ENCODE peak calls at places on chromosomes 7 and 10, in ten cellular contexts. One of them, this sample, is unnamed.

GRCh38 chr7:50939026-50939425 is 156.3 kb upstream of the GRB10 start:
- DNase-seq in GM12878: no peak
- DNase-seq in caudate nucleus: no peak
- DNase-seq in renal cortical epithelial cell: no peak
- DNase-seq in B cell: no peak
- DNase-seq in NCI-H69: peak; percentile 41
- DNase-seq in NCI-H345: no peak
- DNase-seq in NCI-H2029: no peak
- DNase-seq in bronchial epithelial cell: no peak
- DNase-seq in naive thymus-derived CD4-positive, alpha-beta T cell: no peak
- DNase-seq in this sample: no peak

GRCh38 chr7:157703534-157704195 is 366.9 kb downstream of the DNAJB6 start:
- DNase-seq in renal cortical epithelial cell: no peak
- DNase-seq in NCI-H345: no peak
- DNase-seq in caudate nucleus: no peak
- DNase-seq in naive thymus-derived CD4-positive, alpha-beta T cell: no peak
- DNase-seq in B cell: no peak
- DNase-seq in bronchial epithelial cell: no peak
- DNase-seq in GM12878: no peak
- DNase-seq in NCI-H2029: no peak
- DNase-seq in NCI-H69: no peak
- DNase-seq in this sample: no peak

GRCh38 chr7:25857376-25858067 is 294.5 kb upstream of the NFE2L3 start:
- DNase-seq in naive thymus-derived CD4-positive, alpha-beta T cell: no peak
- DNase-seq in caudate nucleus: no peak
- DNase-seq in renal cortical epithelial cell: peak; percentile 93
- DNase-seq in NCI-H69: peak; percentile 87
- DNase-seq in B cell: no peak
- DNase-seq in NCI-H2029: peak; percentile 22
- DNase-seq in GM12878: no peak
- DNase-seq in NCI-H345: peak; percentile 62
- DNase-seq in bronchial epithelial cell: peak; percentile 70
- DNase-seq in this sample: no peak

GRCh38 chr10:44326474-44327030 is 58.3 kb downstream of the CXCL12 start:
- DNase-seq in NCI-H69: no peak
- DNase-seq in renal cortical epithelial cell: no peak
- DNase-seq in B cell: no peak
- DNase-seq in NCI-H2029: no peak
- DNase-seq in GM12878: no peak
- DNase-seq in NCI-H345: no peak
- DNase-seq in naive thymus-derived CD4-positive, alpha-beta T cell: no peak
- DNase-seq in caudate nucleus: no peak
- DNase-seq in bronchial epithelial cell: no peak
- DNase-seq in this sample: no peak

GRCh38 chr10:29081971-29082699 is 206.7 kb upstream of the LYZL1 start:
- DNase-seq in GM12878: no peak
- DNase-seq in B cell: no peak
- DNase-seq in NCI-H69: peak; percentile 6
- DNase-seq in naive thymus-derived CD4-positive, alpha-beta T cell: no peak
- DNase-seq in NCI-H345: no peak
- DNase-seq in NCI-H2029: no peak
- DNase-seq in caudate nucleus: peak; percentile 11
- DNase-seq in renal cortical epithelial cell: no peak
- DNase-seq in bronchial epithelial cell: no peak
- DNase-seq in this sample: no peak

GRCh38 chr10:22500567-22501369 is 155.5 kb downstream of the SPAG6 start:
- DNase-seq in naive thymus-derived CD4-positive, alpha-beta T cell: no peak
- DNase-seq in B cell: no peak
- DNase-seq in caudate nucleus: no peak
- DNase-seq in GM12878: no peak
- DNase-seq in NCI-H69: no peak
- DNase-seq in NCI-H345: no peak
- DNase-seq in NCI-H2029: no peak
- DNase-seq in renal cortical epithelial cell: no peak
- DNase-seq in bronchial epithelial cell: no peak
- DNase-seq in this sample: no peak

GRCh38 chr10:85045046-85045445 is 716.7 kb downstream of the CCSER2 start:
- DNase-seq in NCI-H2029: no peak
- DNase-seq in bronchial epithelial cell: no peak
- DNase-seq in caudate nucleus: peak; percentile 4
- DNase-seq in NCI-H69: peak; percentile 63
- DNase-seq in GM12878: no peak
- DNase-seq in NCI-H345: no peak
- DNase-seq in renal cortical epithelial cell: no peak
- DNase-seq in B cell: no peak
- DNase-seq in naive thymus-derived CD4-positive, alpha-beta T cell: no peak
- DNase-seq in this sample: no peak

GRCh38 chr10:128780379-128780778 is 654.2 kb upstream of the MKI67 start:
- DNase-seq in caudate nucleus: no peak
- DNase-seq in NCI-H69: no peak
- DNase-seq in bronchial epithelial cell: no peak
- DNase-seq in NCI-H2029: no peak
- DNase-seq in B cell: no peak
- DNase-seq in NCI-H345: no peak
- DNase-seq in naive thymus-derived CD4-positive, alpha-beta T cell: no peak
- DNase-seq in renal cortical epithelial cell: no peak
- DNase-seq in GM12878: no peak
- DNase-seq in this sample: no peak

GRCh38 chr10:113880236-113880635 is 25.8 kb downstream of the NHLRC2 start:
- DNase-seq in NCI-H345: no peak
- DNase-seq in bronchial epithelial cell: peak; percentile 53
- DNase-seq in caudate nucleus: no peak
- DNase-seq in B cell: no peak
- DNase-seq in NCI-H69: no peak
- DNase-seq in renal cortical epithelial cell: peak; percentile 79
- DNase-seq in GM12878: no peak
- DNase-seq in naive thymus-derived CD4-positive, alpha-beta T cell: no peak
- DNase-seq in NCI-H2029: no peak
- DNase-seq in this sample: no peak

GRCh38 chr7:42144253-42145002 is 92.6 kb downstream of the GLI3 start:
- DNase-seq in caudate nucleus: no peak
- DNase-seq in bronchial epithelial cell: no peak
- DNase-seq in renal cortical epithelial cell: no peak
- DNase-seq in naive thymus-derived CD4-positive, alpha-beta T cell: no peak
- DNase-seq in NCI-H69: no peak
- DNase-seq in NCI-H345: no peak
- DNase-seq in B cell: no peak
- DNase-seq in NCI-H2029: no peak
- DNase-seq in GM12878: no peak
- DNase-seq in this sample: no peak

GRCh38 chr7:128356546-128357365 is 4.7 kb downstream of the PRRT4 start:
- DNase-seq in renal cortical epithelial cell: no peak
- DNase-seq in NCI-H69: no peak
- DNase-seq in NCI-H345: no peak
- DNase-seq in naive thymus-derived CD4-positive, alpha-beta T cell: no peak
- DNase-seq in NCI-H2029: no peak
- DNase-seq in GM12878: no peak
- DNase-seq in B cell: no peak
- DNase-seq in bronchial epithelial cell: no peak
- DNase-seq in caudate nucleus: no peak
- DNase-seq in this sample: no peak

GRCh38 chr7:31373337-31374289 is 33.1 kb upstream of the NEUROD6 start:
- DNase-seq in GM12878: no peak
- DNase-seq in NCI-H2029: peak; percentile 34
- DNase-seq in B cell: no peak
- DNase-seq in renal cortical epithelial cell: peak; percentile 49
- DNase-seq in caudate nucleus: no peak
- DNase-seq in naive thymus-derived CD4-positive, alpha-beta T cell: no peak
- DNase-seq in NCI-H69: peak; percentile 70
- DNase-seq in NCI-H345: peak; percentile 46
- DNase-seq in bronchial epithelial cell: peak; percentile 62
- DNase-seq in this sample: no peak

GRCh38 chr7:34039033-34039432 is 133.7 kb downstream of the BMPER start:
- DNase-seq in NCI-H69: no peak
- DNase-seq in bronchial epithelial cell: no peak
- DNase-seq in naive thymus-derived CD4-positive, alpha-beta T cell: no peak
- DNase-seq in NCI-H345: no peak
- DNase-seq in GM12878: no peak
- DNase-seq in caudate nucleus: no peak
- DNase-seq in NCI-H2029: no peak
- DNase-seq in renal cortical epithelial cell: peak; percentile 24
- DNase-seq in B cell: no peak
- DNase-seq in this sample: no peak

GRCh38 chr7:27600247-27600646 is 62.4 kb downstream of the HIBADH start:
- DNase-seq in NCI-H69: no peak
- DNase-seq in caudate nucleus: no peak
- DNase-seq in GM12878: no peak
- DNase-seq in NCI-H2029: no peak
- DNase-seq in naive thymus-derived CD4-positive, alpha-beta T cell: no peak
- DNase-seq in renal cortical epithelial cell: no peak
- DNase-seq in bronchial epithelial cell: no peak
- DNase-seq in NCI-H345: no peak
- DNase-seq in B cell: no peak
- DNase-seq in this sample: no peak

GRCh38 chr7:78607099-78607498 is 808.5 kb downstream of the PHTF2 start:
- DNase-seq in NCI-H2029: no peak
- DNase-seq in caudate nucleus: no peak
- DNase-seq in B cell: no peak
- DNase-seq in renal cortical epithelial cell: peak; percentile 26
- DNase-seq in bronchial epithelial cell: peak; percentile 22
- DNase-seq in GM12878: no peak
- DNase-seq in NCI-H69: peak; percentile 46
- DNase-seq in NCI-H345: no peak
- DNase-seq in naive thymus-derived CD4-positive, alpha-beta T cell: no peak
- DNase-seq in this sample: no peak

GRCh38 chr10:49109669-49110335 is 5.5 kb downstream of the VSTM4 start:
- DNase-seq in GM12878: no peak
- DNase-seq in NCI-H345: no peak
- DNase-seq in renal cortical epithelial cell: no peak
- DNase-seq in naive thymus-derived CD4-positive, alpha-beta T cell: no peak
- DNase-seq in bronchial epithelial cell: no peak
- DNase-seq in NCI-H69: peak; percentile 64
- DNase-seq in caudate nucleus: no peak
- DNase-seq in NCI-H2029: no peak
- DNase-seq in B cell: no peak
- DNase-seq in this sample: no peak

GRCh38 chr7:108261560-108262255 is 131.5 kb upstream of the LAMB4 start:
- DNase-seq in NCI-H345: no peak
- DNase-seq in NCI-H2029: peak; percentile 84
- DNase-seq in renal cortical epithelial cell: no peak
- DNase-seq in naive thymus-derived CD4-positive, alpha-beta T cell: no peak
- DNase-seq in caudate nucleus: no peak
- DNase-seq in bronchial epithelial cell: no peak
- DNase-seq in B cell: no peak
- DNase-seq in NCI-H69: no peak
- DNase-seq in GM12878: no peak
- DNase-seq in this sample: no peak

GRCh38 chr7:151252961-151253691 is 4.6 kb upstream of the SMARCD3 start:
- DNase-seq in naive thymus-derived CD4-positive, alpha-beta T cell: no peak
- DNase-seq in B cell: no peak
- DNase-seq in NCI-H2029: no peak
- DNase-seq in bronchial epithelial cell: no peak
- DNase-seq in caudate nucleus: no peak
- DNase-seq in NCI-H345: no peak
- DNase-seq in renal cortical epithelial cell: no peak
- DNase-seq in NCI-H69: no peak
- DNase-seq in GM12878: no peak
- DNase-seq in this sample: no peak

GRCh38 chr10:58028597-58029366 is 238.9 kb downstream of the IPMK start:
- DNase-seq in NCI-H2029: no peak
- DNase-seq in B cell: no peak
- DNase-seq in NCI-H345: no peak
- DNase-seq in NCI-H69: peak; percentile 56
- DNase-seq in renal cortical epithelial cell: peak; percentile 82
- DNase-seq in naive thymus-derived CD4-positive, alpha-beta T cell: no peak
- DNase-seq in GM12878: no peak
- DNase-seq in caudate nucleus: no peak
- DNase-seq in bronchial epithelial cell: peak; percentile 35
- DNase-seq in this sample: no peak

GRCh38 chr7:131011437-131011752 is 277.4 kb upstream of the KLF14 start:
- DNase-seq in caudate nucleus: no peak
- DNase-seq in NCI-H2029: peak; percentile 18
- DNase-seq in bronchial epithelial cell: no peak
- DNase-seq in NCI-H345: no peak
- DNase-seq in NCI-H69: no peak
- DNase-seq in renal cortical epithelial cell: no peak
- DNase-seq in GM12878: no peak
- DNase-seq in B cell: no peak
- DNase-seq in naive thymus-derived CD4-positive, alpha-beta T cell: no peak
- DNase-seq in this sample: no peak

GRCh38 chr7:130890176-130891020 is 156.4 kb upstream of the KLF14 start:
- DNase-seq in B cell: no peak
- DNase-seq in caudate nucleus: no peak
- DNase-seq in NCI-H345: no peak
- DNase-seq in NCI-H2029: no peak
- DNase-seq in NCI-H69: no peak
- DNase-seq in renal cortical epithelial cell: peak; percentile 70
- DNase-seq in naive thymus-derived CD4-positive, alpha-beta T cell: no peak
- DNase-seq in GM12878: no peak
- DNase-seq in bronchial epithelial cell: no peak
- DNase-seq in this sample: no peak

GRCh38 chr7:15836041-15836440 is 149.6 kb upstream of the MEOX2 start:
- DNase-seq in naive thymus-derived CD4-positive, alpha-beta T cell: no peak
- DNase-seq in NCI-H69: no peak
- DNase-seq in NCI-H345: no peak
- DNase-seq in GM12878: no peak
- DNase-seq in caudate nucleus: no peak
- DNase-seq in renal cortical epithelial cell: peak; percentile 18
- DNase-seq in B cell: no peak
- DNase-seq in NCI-H2029: no peak
- DNase-seq in bronchial epithelial cell: no peak
- DNase-seq in this sample: no peak

GRCh38 chr7:35695628-35695888 is 623 bp upstream of the HERPUD2 start:
- DNase-seq in NCI-H69: peak; percentile 62
- DNase-seq in caudate nucleus: no peak
- DNase-seq in bronchial epithelial cell: peak; percentile 39
- DNase-seq in naive thymus-derived CD4-positive, alpha-beta T cell: no peak
- DNase-seq in renal cortical epithelial cell: peak; percentile 11
- DNase-seq in GM12878: no peak
- DNase-seq in NCI-H2029: no peak
- DNase-seq in B cell: no peak
- DNase-seq in NCI-H345: no peak
- DNase-seq in this sample: no peak

GRCh38 chr7:22189741-22190140 is 167.2 kb downstream of the RAPGEF5 start:
- DNase-seq in NCI-H69: no peak
- DNase-seq in naive thymus-derived CD4-positive, alpha-beta T cell: no peak
- DNase-seq in NCI-H345: no peak
- DNase-seq in NCI-H2029: no peak
- DNase-seq in renal cortical epithelial cell: no peak
- DNase-seq in B cell: no peak
- DNase-seq in GM12878: no peak
- DNase-seq in caudate nucleus: no peak
- DNase-seq in bronchial epithelial cell: no peak
- DNase-seq in this sample: no peak

GRCh38 chr10:38003588-38003987 is 6.9 kb upstream of the ZNF33A start:
- DNase-seq in NCI-H345: no peak
- DNase-seq in bronchial epithelial cell: no peak
- DNase-seq in renal cortical epithelial cell: no peak
- DNase-seq in naive thymus-derived CD4-positive, alpha-beta T cell: no peak
- DNase-seq in caudate nucleus: no peak
- DNase-seq in GM12878: no peak
- DNase-seq in NCI-H2029: no peak
- DNase-seq in B cell: no peak
- DNase-seq in NCI-H69: no peak
- DNase-seq in this sample: no peak

GRCh38 chr7:158108646-158109293 is 478.9 kb downstream of the PTPRN2 start:
- DNase-seq in B cell: no peak
- DNase-seq in renal cortical epithelial cell: no peak
- DNase-seq in NCI-H69: peak; percentile 44
- DNase-seq in NCI-H345: peak; percentile 31
- DNase-seq in naive thymus-derived CD4-positive, alpha-beta T cell: no peak
- DNase-seq in bronchial epithelial cell: no peak
- DNase-seq in NCI-H2029: peak; percentile 39
- DNase-seq in GM12878: no peak
- DNase-seq in caudate nucleus: no peak
- DNase-seq in this sample: no peak

GRCh38 chr7:42017356-42017986 is 219.5 kb downstream of the GLI3 start:
- DNase-seq in NCI-H345: no peak
- DNase-seq in NCI-H2029: no peak
- DNase-seq in B cell: no peak
- DNase-seq in caudate nucleus: no peak
- DNase-seq in renal cortical epithelial cell: no peak
- DNase-seq in NCI-H69: no peak
- DNase-seq in bronchial epithelial cell: no peak
- DNase-seq in naive thymus-derived CD4-positive, alpha-beta T cell: no peak
- DNase-seq in GM12878: no peak
- DNase-seq in this sample: no peak

GRCh38 chr10:101438881-101439391 is 85.0 kb downstream of the BTRC start:
- DNase-seq in NCI-H69: peak; percentile 52
- DNase-seq in naive thymus-derived CD4-positive, alpha-beta T cell: no peak
- DNase-seq in B cell: no peak
- DNase-seq in renal cortical epithelial cell: no peak
- DNase-seq in GM12878: no peak
- DNase-seq in caudate nucleus: no peak
- DNase-seq in NCI-H345: no peak
- DNase-seq in NCI-H2029: no peak
- DNase-seq in bronchial epithelial cell: peak; percentile 62
- DNase-seq in this sample: no peak